ENCODE peak calls at places on chromosomes 13 and 19, in seven cellular contexts. F, X, H, O, D, T and W are unnamed samples.

GRCh38 chr19:32653626-32653968 is 21.4 kb downstream of the ANKRD27 start:
- DNase-seq in F (no peak), X (no peak), H (no peak), O (no peak), D (no peak), T (no peak), W (no peak)

GRCh38 chr19:17006579-17006978 is 20.0 kb downstream of the CPAMD8 start:
- DNase-seq in F (no peak), X (no peak), H (no peak), O (no peak), D (no peak), T (no peak), W (no peak)

GRCh38 chr19:566403-566802 is 6.0 kb upstream of the BSG start:
- DNase-seq in F (no peak), X (no peak), H (peak), O (no peak), D (no peak), T (no peak), W (no peak)

GRCh38 chr13:24267801-24268200 is 41.6 kb upstream of the C1QTNF9 start:
- DNase-seq in F (no peak), X (no peak), H (no peak), O (no peak), D (no peak), T (no peak), W (no peak)

GRCh38 chr13:83153833-83154232 is 728.4 kb downstream of the SLITRK1 start:
- DNase-seq in F (no peak), X (no peak), H (no peak), O (no peak), D (no peak), T (no peak), W (no peak)

GRCh38 chr13:97266328-97266727 is 44.2 kb downstream of the MBNL2 start:
- DNase-seq in F (no peak), X (no peak), H (no peak), O (no peak), D (no peak), T (peak), W (no peak)

GRCh38 chr19:46845959-46846459 is 4.6 kb downstream of the AP2S1 start:
- DNase-seq in F (no peak), X (no peak), H (no peak), O (no peak), D (no peak), T (no peak), W (no peak)

GRCh38 chr19:53272044-53272443 is 4.5 kb upstream of the VN1R4 start:
- DNase-seq in F (no peak), X (no peak), H (no peak), O (no peak), D (no peak), T (no peak), W (no peak)

GRCh38 chr19:16373539-16373938 is 48.9 kb downstream of the KLF2 start:
- DNase-seq in F (no peak), X (no peak), H (no peak), O (peak), D (no peak), T (peak), W (no peak)

GRCh38 chr19:6239871-6240676 is 39.7 kb downstream of the MLLT1 start:
- DNase-seq in F (no peak), X (no peak), H (no peak), O (no peak), D (no peak), T (no peak), W (no peak)

GRCh38 chr13:75312884-75313520 is 169.0 kb downstream of the TBC1D4 start:
- DNase-seq in F (no peak), X (no peak), H (no peak), O (no peak), D (peak), T (no peak), W (no peak)

GRCh38 chr19:35357867-35358573 is at the start of gene FFAR3:
- DNase-seq in F (no peak), X (peak), H (no peak), O (no peak), D (no peak), T (no peak), W (no peak)

GRCh38 chr19:38571682-38572081 is 46.1 kb downstream of the MAP4K1 start:
- DNase-seq in F (no peak), X (no peak), H (no peak), O (no peak), D (no peak), T (no peak), W (no peak)

GRCh38 chr13:60583196-60583908 is 186.3 kb downstream of the TDRD3 start:
- DNase-seq in F (no peak), X (peak), H (no peak), O (peak), D (peak), T (peak), W (peak)
- TF ChIP-seq CTCF in F (no peak), X (no peak), H (no peak), O (peak), D (no peak), T (peak), W (peak)

GRCh38 chr13:108326318-108326717 is 56.8 kb downstream of the TNFSF13B start:
- DNase-seq in F (peak), X (no peak), H (peak), O (no peak), D (peak), T (no peak), W (no peak)

GRCh38 chr13:108325863-108326262 is 56.3 kb downstream of the TNFSF13B start:
- DNase-seq in F (no peak), X (no peak), H (no peak), O (no peak), D (no peak), T (no peak), W (no peak)

GRCh38 chr13:108322206-108322824 is 52.8 kb downstream of the TNFSF13B start:
- DNase-seq in F (no peak), X (no peak), H (peak), O (peak), D (no peak), T (peak), W (no peak)
- H3K4me3 ChIP-seq in F (no peak), X (no peak), H (no peak), O (no peak), D (no peak), T (no peak), W (no peak)

DNA sequence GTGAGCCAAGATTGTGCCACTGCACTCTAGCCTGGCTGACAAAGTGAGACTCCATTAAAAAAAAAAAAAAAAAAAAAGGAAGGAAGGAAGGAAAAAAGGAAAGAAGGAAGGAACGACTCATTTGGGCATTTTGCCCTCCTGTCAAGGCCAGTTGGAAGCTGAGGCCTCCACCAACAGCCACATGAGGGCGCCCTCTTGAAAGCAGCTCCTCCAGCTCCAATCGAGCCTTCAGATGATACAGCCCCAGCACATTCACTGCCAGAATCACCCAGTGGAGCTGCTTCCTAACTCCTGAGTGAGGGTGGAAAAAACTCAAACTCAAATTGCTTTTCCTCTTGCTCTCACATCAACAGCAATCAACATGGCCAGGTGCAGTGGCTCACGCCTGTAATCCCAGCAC is 40.9 kb downstream of the GNG7 start:
- DNase-seq in F (no peak), X (no peak), H (no peak), O (no peak), D (no peak), T (no peak), W (no peak)
- TF ChIP-seq CTCF in F (peak), X (no peak), H (no peak), O (peak), D (no peak), T (no peak), W (no peak)

GRCh38 chr19:10604460-10604980 is 17.4 kb upstream of the AP1M2 start:
- DNase-seq in F (peak), X (no peak), H (no peak), O (no peak), D (no peak), T (no peak), W (no peak)
- H3K4me3 ChIP-seq in F (peak), X (no peak), H (no peak), O (no peak), D (no peak), T (no peak), W (no peak)